ENCODE peak calls at places on chromosomes 11 and 22, in five cellular contexts. S, A, H, D and C are unnamed samples. For H3K4me1, the result is how much of the 10 kb centered on the place peaks cover.

GRCh38 chr11:12949456-12949855 is 59.7 kb upstream of the RASSF10 start:
- DNase-seq in D (no peak), A (no peak), S (no peak), H (no peak), C (no peak)

GRCh38 chr11:62546937-62547625 is 475 bp upstream of the AHNAK start:
- DNase-seq in D (no peak), H (peak), S (no peak), A (no peak), C (peak)

GRCh38 chr11:70397336-70397982 is 870 bp upstream of the CTTN start:
- DNase-seq in A (peak), S (no peak), D (no peak), H (peak), C (no peak)

GRCh38 chr11:82043316-82043715 is 690.3 kb downstream of the FAM181B start:
- DNase-seq in A (no peak), S (no peak), D (no peak), H (no peak), C (no peak)

GRCh38 chr11:62600367-62601113 is 1.1 kb downstream of the MTA2 start:
- DNase-seq in S (no peak), H (peak), D (no peak), A (no peak), C (no peak)

GRCh38 chr11:116811194-116811593 is 11.9 kb downstream of the APOA4 start:
- DNase-seq in S (no peak), D (no peak), A (no peak), H (no peak), C (no peak)

GRCh38 chr11:114155116-114155515 is 95.6 kb downstream of the ZBTB16 start:
- DNase-seq in S (no peak), H (no peak), D (no peak), A (no peak), C (no peak)

GRCh38 chr11:60970369-60970774 is 1.1 kb upstream of the CD6 start:
- DNase-seq in S (no peak), D (peak), A (peak), H (peak), C (no peak)

GRCh38 chr11:32062540-32062939 is 28.3 kb upstream of the RCN1 start:
- DNase-seq in H (no peak), D (no peak), S (no peak), A (no peak), C (no peak)

GRCh38 chr22:42294034-42294985 is 23.9 kb upstream of the TCF20 start:
- DNase-seq in H (peak), D (peak), S (no peak), A (peak), C (peak)

GRCh38 chr22:42794551-42795510 is 62.2 kb downstream of the ARFGAP3 start:
- DNase-seq in A (peak), H (no peak), D (no peak), S (no peak), C (peak)

GRCh38 chr22:41504397-41504796 is 35.5 kb downstream of the ACO2 start:
- DNase-seq in H (no peak), S (no peak), D (no peak), A (no peak), C (no peak)

GRCh38 chr11:75474878-75475766 is 42.1 kb upstream of the KLHL35 start:
- DNase-seq in S (no peak), H (peak), D (peak), A (no peak), C (peak)

GRCh38 chr11:94513091-94513490 is 830 bp downstream of the C11orf97 start:
- DNase-seq in A (peak), D (no peak), S (no peak), H (no peak), C (no peak)

GRCh38 chr22:20813056-20813455 is 39.1 kb downstream of the SERPIND1 start:
- DNase-seq in S (no peak), H (no peak), A (no peak), D (no peak), C (no peak)

GRCh38 chr11:45857834-45858492 is 10.7 kb downstream of the CRY2 start:
- DNase-seq in H (peak), S (no peak), A (no peak), D (no peak), C (no peak)

GRCh38 chr22:45430871-45431270 is 17.4 kb downstream of the RIBC2 start:
- DNase-seq in H (no peak), S (no peak), D (no peak), A (no peak), C (no peak)

GRCh38 chr11:82225930-82226329 is 507.7 kb downstream of the FAM181B start:
- DNase-seq in D (no peak), H (no peak), A (no peak), S (no peak), C (no peak)

GRCh38 chr11:61160487-61161189 is 588 bp downstream of the VPS37C start:
- DNase-seq in H (no peak), A (no peak), D (no peak), S (no peak), C (no peak)

GRCh38 chr22:21933899-21934298 is 18.7 kb downstream of the PPM1F start:
- DNase-seq in S (no peak), A (no peak), D (no peak), H (no peak), C (no peak)

GRCh38 chr11:1567052-1567720 is 4.9 kb downstream of the DUSP8 start:
- DNase-seq in A (no peak), D (no peak), H (no peak), S (no peak), C (no peak)

GRCh38 chr11:18088974-18089373 is 16.9 kb downstream of the SAAL1 start:
- DNase-seq in H (no peak), S (no peak), A (no peak), D (no peak), C (no peak)

GRCh38 chr22:21587803-21588611 is 20.5 kb downstream of the UBE2L3 start:
- DNase-seq in H (peak), A (no peak), D (no peak), S (no peak), C (no peak)

GRCh38 chr11:78784321-78785061 is 209.8 kb upstream of the NARS2 start:
- DNase-seq in S (no peak), H (no peak), A (no peak), D (no peak), C (no peak)

GRCh38 chr22:35209203-35209602 is 48.1 kb upstream of the HMGXB4 start:
- DNase-seq in A (no peak), S (peak), H (no peak), D (no peak), C (no peak)

GRCh38 chr11:118560806-118561205 is 4.9 kb downstream of the IFT46 start:
- DNase-seq in D (no peak), A (no peak), H (no peak), S (no peak), C (no peak)

GRCh38 chr22:40203568-40203967 is 25.8 kb downstream of the TNRC6B start:
- DNase-seq in A (no peak), H (no peak), S (no peak), D (peak), C (no peak)

GRCh38 chr11:2533642-2534115 is 88.9 kb downstream of the KCNQ1 start:
- DNase-seq in D (no peak), A (peak), S (no peak), H (peak), C (peak)

GRCh38 chr11:5004429-5005274 is 10.0 kb downstream of the OR51L1 start:
- DNase-seq in S (no peak), A (peak), H (peak), D (no peak), C (peak)

GRCh38 chr11:71204748-71205664 is 47.4 kb downstream of the SHANK2 start:
- DNase-seq in H (no peak), D (no peak), S (no peak), A (no peak), C (no peak)

GRCh38 chr11:118180300-118180703 is 3.9 kb upstream of the SCN2B start:
- DNase-seq in H (peak), A (peak), S (no peak), D (no peak), C (peak)

GRCh38 chr11:1224491-1225385 is 1.9 kb downstream of the MUC5B start:
- DNase-seq in H (no peak), A (no peak), S (no peak), D (no peak), C (no peak)

GRCh38 chr11:126603486-126603885 is 248.0 kb downstream of the ST3GAL4 start:
- DNase-seq in D (no peak), S (no peak), H (no peak), A (no peak), C (no peak)

GRCh38 chr22:47927811-47928210 is 1165.4 kb downstream of the TBC1D22A start:
- DNase-seq in D (peak), A (no peak), H (no peak), S (no peak), C (no peak)

GRCh38 chr22:21041937-21042336 is 3.8 kb upstream of the LRRC74B start:
- DNase-seq in S (no peak), A (no peak), D (no peak), H (no peak), C (no peak)

GRCh38 chr11:70509476-70509875 is 111.1 kb downstream of the CTTN start:
- DNase-seq in H (no peak), A (no peak), D (no peak), S (no peak), C (no peak)

GRCh38 chr11:80350541-80350940 is 909.7 kb upstream of the TENM4 start:
- DNase-seq in H (peak), D (no peak), A (no peak), S (no peak), C (no peak)

GRCh38 chr11:102573851-102574250 is 43.3 kb upstream of the MMP7 start:
- DNase-seq in S (no peak), D (no peak), H (no peak), A (no peak), C (no peak)

GRCh38 chr22:19291218-19291579 is 320 bp downstream of the CLTCL1 start:
- DNase-seq in S (no peak), H (peak), A (no peak), D (peak), C (no peak)
- H3K4me1 ChIP-seq in S (under half), H (under half), A (under half), D (under half), C (under half)

GRCh38 chr22:25742918-25743708 is 1.1 kb downstream of the MYO18B start:
- DNase-seq in D (no peak), A (no peak), S (no peak), H (no peak), C (no peak)
- H3K4me1 ChIP-seq in D (under half), A (under half), S (under half), H (under half), C (under half)

DNA sequence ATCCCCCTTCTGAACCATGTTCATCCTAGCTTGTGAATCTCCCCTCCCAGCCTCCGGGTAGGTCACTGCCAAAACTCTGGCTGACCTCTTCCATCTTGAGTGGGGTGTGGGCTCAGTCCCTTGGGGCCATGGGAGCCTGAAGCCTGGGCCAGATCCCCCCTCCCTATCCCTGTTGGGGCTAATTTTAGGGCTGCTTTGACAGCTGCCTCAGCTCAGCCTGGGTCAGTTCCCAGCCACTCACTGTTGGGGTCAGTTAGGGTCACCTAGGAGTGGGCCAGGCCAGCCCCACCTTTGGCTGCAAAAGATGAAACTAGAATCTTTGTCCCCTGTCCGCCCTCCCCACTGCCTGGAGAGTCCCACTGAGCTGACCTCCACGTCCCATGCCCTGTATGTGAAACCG is 29.8 kb upstream of the P2RY2 start:
- DNase-seq in A (no peak), D (no peak), H (no peak), S (no peak), C (no peak)
- H3K4me1 ChIP-seq in A (under half), D (under half), H (under half), S (under half), C (under half)

DNA sequence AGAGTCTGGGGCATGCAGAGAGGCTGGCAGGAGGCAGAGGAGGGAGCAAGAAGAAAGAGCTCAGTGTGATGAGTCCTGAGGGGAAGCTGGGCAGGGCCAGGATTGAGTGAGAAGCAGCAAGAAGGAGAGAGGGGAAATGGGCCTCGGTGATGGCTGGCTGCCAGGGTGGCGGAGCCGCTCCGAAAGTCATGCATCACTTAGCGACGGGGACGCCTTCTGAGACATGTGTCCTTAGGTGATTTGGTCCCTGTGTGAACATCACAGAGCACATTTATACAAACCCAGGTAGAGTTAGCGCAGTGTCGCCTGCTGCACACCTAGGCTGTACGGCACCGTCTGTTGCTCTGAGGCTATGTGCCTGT is 15.1 kb downstream of the TBC1D22A start:
- DNase-seq in H (no peak), S (no peak), D (peak), A (no peak), C (no peak)
- H3K4me1 ChIP-seq in H (under half), S (under half), D (half or more), A (under half), C (under half)

GRCh38 chr11:47132981-47133380 is 43.7 kb downstream of the ARFGAP2 start:
- DNase-seq in S (no peak), A (no peak), H (no peak), D (no peak), C (no peak)
- H3K4me1 ChIP-seq in S (under half), A (under half), H (under half), D (under half), C (under half)

GRCh38 chr22:44393066-44393465 is 80.3 kb upstream of the SHISAL1 start:
- DNase-seq in D (no peak), H (no peak), S (no peak), A (no peak), C (peak)

GRCh38 chr22:44392446-44392921 is 79.7 kb upstream of the SHISAL1 start:
- DNase-seq in S (no peak), D (no peak), H (no peak), A (no peak), C (peak)

GRCh38 chr22:44396021-44396726 is 83.4 kb upstream of the SHISAL1 start:
- DNase-seq in H (peak), S (peak), A (no peak), D (no peak), C (no peak)

GRCh38 chr22:44395116-44396005 is 82.6 kb upstream of the SHISAL1 start:
- DNase-seq in D (no peak), H (peak), A (no peak), S (peak), C (peak)

GRCh38 chr22:44394246-44395115 is 81.7 kb upstream of the SHISAL1 start:
- DNase-seq in S (no peak), A (no peak), D (no peak), H (no peak), C (peak)
- H3K4me1 ChIP-seq in S (under half), A (under half), D (under half), H (under half), C (under half)

DNA sequence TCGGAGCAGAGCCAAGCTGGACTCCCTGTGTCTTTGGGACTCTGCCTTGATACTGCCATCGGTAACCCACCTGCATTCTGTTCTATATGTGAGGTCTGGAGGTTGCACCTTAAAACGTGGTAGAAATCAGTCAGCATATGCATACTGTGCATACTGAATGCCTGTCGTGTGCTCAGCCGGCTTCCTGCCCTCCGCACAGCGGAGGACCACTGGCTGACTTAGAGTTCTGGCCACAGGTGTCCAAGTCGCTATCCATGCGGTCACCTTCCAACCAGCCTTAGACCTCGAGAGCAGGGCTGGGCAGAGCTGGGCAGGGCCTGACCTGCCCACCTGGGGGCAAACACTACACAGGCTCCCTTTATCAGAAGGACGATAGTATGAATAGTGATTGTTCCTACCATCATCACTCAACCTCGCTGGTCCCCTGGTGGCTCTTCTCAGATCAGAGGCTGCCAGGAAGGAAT is 3.8 kb downstream of the TBC1D10C start:
- DNase-seq in D (no peak), S (no peak), H (no peak), A (no peak), C (no peak)
- H3K4me1 ChIP-seq in D (half or more), S (under half), H (under half), A (half or more), C (under half)

GRCh38 chr11:58406774-58407173 is at the start of gene OR5B3:
- DNase-seq in H (no peak), A (no peak), S (no peak), D (no peak), C (no peak)
- H3K4me1 ChIP-seq in H (under half), A (under half), S (under half), D (under half), C (under half)

GRCh38 chr22:30088468-30088867 is 8.2 kb downstream of the HORMAD2 start:
- DNase-seq in D (no peak), A (no peak), H (no peak), S (no peak), C (no peak)

GRCh38 chr22:30086496-30086895 is 6.2 kb downstream of the HORMAD2 start:
- DNase-seq in D (no peak), S (no peak), H (no peak), A (no peak), C (no peak)

GRCh38 chr22:30092686-30093085 is 12.4 kb downstream of the HORMAD2 start:
- DNase-seq in S (no peak), D (no peak), A (no peak), H (no peak), C (no peak)

GRCh38 chr22:30087611-30088010 is 7.3 kb downstream of the HORMAD2 start:
- DNase-seq in S (no peak), D (no peak), A (no peak), H (no peak), C (no peak)

GRCh38 chr22:30089655-30089974 is 9.4 kb downstream of the HORMAD2 start:
- DNase-seq in S (no peak), A (no peak), D (no peak), H (no peak), C (no peak)
- H3K4me1 ChIP-seq in S (under half), A (under half), D (under half), H (under half), C (under half)